ENCODE peak calls at places on chromosome X, in six cellular contexts. A, Q, E, O, Y and M are unnamed samples.

GRCh38 chrX:39764441-39764914 is 333.3 kb downstream of the BCOR start:
- DNase-seq in A (no peak), Y (peak), E (no peak), O (no peak), Q (no peak), M (no peak)

GRCh38 chrX:153598541-153599191 is at the start of gene CCNQ:
- DNase-seq in E (peak), Y (peak), O (peak), Q (peak), A (no peak), M (no peak)

GRCh38 chrX:131747173-131747572 is 203.3 kb downstream of the OR13H1 start:
- DNase-seq in A (peak), Y (peak), Q (peak), E (peak), O (peak), M (no peak)

GRCh38 chrX:72351606-72352338 is 46.1 kb upstream of the CITED1 start:
- DNase-seq in A (peak), Q (no peak), O (peak), E (no peak), Y (no peak), M (no peak)

GRCh38 chrX:74426615-74427014 is 5.3 kb downstream of the SLC16A2 start:
- DNase-seq in Q (no peak), O (no peak), Y (no peak), E (no peak), A (no peak), M (no peak)

GRCh38 chrX:69136546-69137331 is 28.5 kb downstream of the PJA1 start:
- DNase-seq in A (no peak), E (no peak), O (no peak), Q (no peak), Y (no peak), M (no peak)

GRCh38 chrX:16658284-16658683 is 8.3 kb downstream of the S100G start:
- DNase-seq in E (no peak), O (peak), Y (peak), A (no peak), Q (peak), M (no peak)

GRCh38 chrX:85963736-85964135 is 83.6 kb downstream of the CHM start:
- DNase-seq in E (no peak), Y (peak), Q (peak), A (peak), O (peak), M (no peak)

GRCh38 chrX:39504227-39504626 is 593.5 kb downstream of the BCOR start:
- DNase-seq in A (no peak), E (no peak), Q (no peak), Y (no peak), O (no peak), M (no peak)

GRCh38 chrX:7582191-7582590 is 260.8 kb upstream of the VCX start:
- DNase-seq in O (no peak), Y (no peak), Q (no peak), E (no peak), A (no peak), M (no peak)

GRCh38 chrX:154321624-154322023 is 26.0 kb downstream of the TKTL1 start:
- DNase-seq in Q (peak), E (no peak), Y (no peak), A (no peak), O (no peak), M (no peak)

GRCh38 chrX:80184854-80185253 is 170.3 kb downstream of the TBX22 start:
- DNase-seq in A (no peak), O (no peak), E (no peak), Y (no peak), Q (no peak), M (no peak)

DNA sequence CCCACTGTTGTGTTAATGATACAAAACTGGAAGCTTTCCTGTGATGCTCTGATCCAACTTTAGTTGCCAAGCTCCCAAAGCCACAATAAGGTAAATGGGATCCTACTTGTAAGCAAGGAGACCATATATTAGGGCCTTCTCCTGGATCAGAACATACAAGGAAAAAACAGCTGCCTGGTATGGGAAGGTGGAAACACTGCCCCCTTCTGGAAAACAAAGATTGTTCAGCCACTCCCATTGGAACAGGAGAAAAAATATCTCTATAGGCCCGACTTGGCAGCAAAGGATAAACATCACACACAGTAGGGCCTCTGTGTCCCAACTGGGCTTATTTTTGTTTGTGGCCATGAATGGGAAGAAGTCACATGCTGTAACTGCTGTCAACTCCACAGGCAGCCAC is 166.5 kb downstream of the TBX22 start:
- DNase-seq in E (no peak), O (no peak), A (no peak), Q (peak), Y (no peak), M (no peak)
- TF ChIP-seq CTCF in E (no peak), O (peak), A (no peak), Q (no peak), Y (no peak), M (no peak)

GRCh38 chrX:57156397-57157049 is 19.3 kb upstream of the SPIN2A start:
- DNase-seq in E (no peak), A (no peak), Y (peak), O (peak), Q (peak), M (no peak)
- TF ChIP-seq CTCF in E (no peak), A (peak), Y (peak), O (peak), Q (peak), M (no peak)

GRCh38 chrX:84123585-84123984 is 64.4 kb downstream of the RPS6KA6 start:
- DNase-seq in Y (no peak), A (no peak), Q (no peak), E (no peak), O (no peak), M (no peak)

GRCh38 chrX:84118769-84119168 is 69.2 kb downstream of the RPS6KA6 start:
- DNase-seq in Q (no peak), E (no peak), O (no peak), A (no peak), Y (no peak), M (no peak)

GRCh38 chrX:84118315-84118714 is 69.7 kb downstream of the RPS6KA6 start:
- DNase-seq in O (no peak), Y (no peak), Q (no peak), A (no peak), E (no peak), M (no peak)
- TF ChIP-seq CTCF in O (no peak), Y (no peak), Q (no peak), A (no peak), E (no peak), M (no peak)

GRCh38 chrX:2989565-2989964 is 16.8 kb upstream of the ARSH start:
- DNase-seq in A (no peak), E (no peak), O (no peak), Q (no peak), Y (no peak), M (no peak)

GRCh38 chrX:2984342-2984741 is 22.0 kb upstream of the ARSH start:
- DNase-seq in Q (no peak), E (no peak), O (no peak), Y (no peak), A (no peak), M (no peak)
- TF ChIP-seq CTCF in Q (no peak), E (no peak), O (no peak), Y (no peak), A (no peak), M (no peak)

GRCh38 chrX:84046403-84046984 is 141.5 kb downstream of the RPS6KA6 start:
- DNase-seq in Q (peak), A (peak), E (no peak), O (peak), Y (peak), M (no peak)
- TF ChIP-seq CTCF in Q (peak), A (peak), E (no peak), O (peak), Y (peak), M (peak)

GRCh38 chrX:12447448-12448154 is 309.3 kb downstream of the FRMPD4 start:
- DNase-seq in Y (peak), A (peak), Q (peak), E (no peak), O (peak), M (peak)
- TF ChIP-seq CTCF in Y (peak), A (peak), Q (peak), E (no peak), O (peak), M (no peak)

GRCh38 chrX:56729152-56729557 is at the start of gene NBDY:
- DNase-seq in Q (peak), E (peak), Y (peak), A (no peak), O (peak), M (peak)

GRCh38 chrX:56738670-56739069 is 9.6 kb downstream of the NBDY start:
- DNase-seq in Q (no peak), O (no peak), E (no peak), A (no peak), Y (no peak), M (no peak)

GRCh38 chrX:56736219-56736618 is 7.2 kb downstream of the NBDY start:
- DNase-seq in O (no peak), Q (no peak), A (no peak), Y (no peak), E (no peak), M (no peak)

GRCh38 chrX:56728752-56729151 is 291 bp upstream of the NBDY start:
- DNase-seq in A (no peak), Y (peak), O (peak), E (peak), Q (no peak), M (peak)

DNA sequence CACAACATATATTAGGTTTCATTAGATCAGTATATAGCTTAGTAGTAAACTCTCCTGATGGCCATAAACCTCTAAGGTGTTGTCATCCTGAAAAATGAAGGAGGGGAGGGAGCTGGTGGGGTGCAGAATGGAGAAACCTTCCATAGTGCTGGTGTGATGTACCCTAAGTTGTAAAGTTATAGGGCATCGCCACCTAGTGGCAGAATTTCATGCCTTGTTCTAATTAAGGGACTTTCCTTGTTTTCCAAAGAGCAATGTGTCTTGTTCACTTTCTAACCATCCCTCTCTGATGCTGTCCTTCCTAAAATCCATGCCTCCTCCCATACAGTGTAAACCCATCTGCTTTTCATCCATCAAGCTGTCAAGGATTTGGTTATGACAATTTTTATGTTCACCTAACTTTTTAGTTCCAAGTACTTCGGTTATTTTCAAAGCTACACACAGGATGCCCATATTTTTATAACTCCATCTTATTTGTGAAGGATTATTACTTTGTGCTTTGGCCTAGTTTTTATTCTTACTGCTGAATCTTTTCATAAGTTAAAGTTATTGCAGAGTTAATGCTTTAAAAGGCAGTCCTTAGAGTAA is 4.5 kb downstream of the NBDY start:
- DNase-seq in A (no peak), E (peak), O (peak), Q (peak), Y (peak), M (peak)
- TF ChIP-seq CTCF in A (peak), E (peak), O (peak), Q (peak), Y (peak), M (no peak)